ENCODE peak calls at places on chromosomes 12 and 14, in four cellular contexts. R, E, I and Q are unnamed samples.
A peak's percentile ranks its signal among the peaks of the same experiment; 100 is the strongest.

GRCh38 chr12:53586745-53587144 is 39.4 kb downstream of the ATF7 start:
- DNase-seq in R (no peak), E (no peak), I (no peak), Q (no peak)

GRCh38 chr12:8948711-8949524 is 527 bp downstream of the M6PR start:
- DNase-seq in R (no peak), I (no peak), E (peak; percentile 7), Q (peak; percentile 55)

GRCh38 chr12:61009167-61009566 is 1251.0 kb upstream of the USP15 start:
- DNase-seq in R (no peak), I (no peak), E (no peak), Q (no peak)

GRCh38 chr14:76877871-76878270 is 51.7 kb downstream of the LRRC74A start:
- DNase-seq in I (no peak), R (no peak), E (no peak), Q (no peak)

GRCh38 chr14:36455241-36455627 is 64.8 kb downstream of the NKX2-1 start:
- DNase-seq in I (no peak), R (no peak), E (no peak), Q (no peak)

GRCh38 chr12:127293507-127294310 is 973.3 kb upstream of the TMEM132C start:
- DNase-seq in I (peak; percentile 44), E (no peak), R (no peak), Q (peak; percentile 35)

GRCh38 chr14:74653386-74654138 is 41.5 kb upstream of the LTBP2 start:
- DNase-seq in R (no peak), I (no peak), E (no peak), Q (no peak)

GRCh38 chr14:85528882-85529585 is 910 bp upstream of the FLRT2 start:
- DNase-seq in R (no peak), I (no peak), E (no peak), Q (no peak)

GRCh38 chr14:96042218-96042930 is 3.2 kb downstream of the C14orf132 start:
- DNase-seq in E (no peak), R (no peak), I (no peak), Q (no peak)

GRCh38 chr12:130916251-130916911 is 37.3 kb upstream of the ADGRD1 start:
- DNase-seq in R (peak; percentile 21), E (peak; percentile 42), I (peak; percentile 53), Q (peak; percentile 49)

GRCh38 chr14:41130274-41130673 is 476.4 kb upstream of the LRFN5 start:
- DNase-seq in I (no peak), E (peak; percentile 0), R (no peak), Q (no peak)

GRCh38 chr12:129067482-129067881 is 214.2 kb downstream of the GLT1D1 start:
- DNase-seq in I (no peak), E (no peak), R (no peak), Q (peak; percentile 43)

GRCh38 chr12:112439769-112440168 is 21.0 kb downstream of the PTPN11 start:
- DNase-seq in R (no peak), I (no peak), E (no peak), Q (no peak)

GRCh38 chr12:80195143-80195726 is 95.9 kb downstream of the OTOGL start:
- DNase-seq in E (peak; percentile 16), I (no peak), R (no peak), Q (peak; percentile 47)

GRCh38 chr12:94047781-94048567 is 100.4 kb upstream of the PLXNC1 start:
- DNase-seq in E (no peak), I (no peak), R (peak; percentile 21), Q (no peak)

GRCh38 chr12:11650279-11650696 is 814 bp downstream of the ETV6 start:
- DNase-seq in R (no peak), I (no peak), E (no peak), Q (no peak)

GRCh38 chr12:125053821-125054220 is 11.4 kb upstream of the AACS start:
- DNase-seq in R (no peak), I (no peak), E (no peak), Q (no peak)

GRCh38 chr12:42810006-42810405 is 220.5 kb upstream of the PRICKLE1 start:
- DNase-seq in R (no peak), I (no peak), E (no peak), Q (no peak)

GRCh38 chr12:92030618-92031017 is 115.0 kb downstream of the BTG1 start:
- DNase-seq in I (no peak), R (peak; percentile 88), E (no peak), Q (no peak)

GRCh38 chr12:90074086-90074485 is 365.4 kb upstream of the ATP2B1 start:
- DNase-seq in E (no peak), R (no peak), I (no peak), Q (no peak)

GRCh38 chr14:101616202-101616601 is 54.9 kb downstream of the DIO3 start:
- DNase-seq in R (no peak), I (no peak), E (no peak), Q (no peak)

GRCh38 chr14:105281354-105282097 is 19.3 kb downstream of the BRF1 start:
- DNase-seq in R (no peak), I (no peak), E (peak; percentile 46), Q (no peak)

GRCh38 chr12:80777587-80777986 is 60.9 kb downstream of the MYF5 start:
- DNase-seq in I (no peak), E (peak; percentile 6), R (no peak), Q (no peak)

GRCh38 chr12:130831246-130831645 is 7.8 kb downstream of the STX2 start:
- DNase-seq in R (no peak), I (no peak), E (no peak), Q (no peak)

GRCh38 chr14:24408764-24409163 is 10.0 kb downstream of the NYNRIN start:
- DNase-seq in I (no peak), E (no peak), R (no peak), Q (no peak)

GRCh38 chr14:24407608-24408325 is 9.0 kb downstream of the NYNRIN start:
- DNase-seq in I (no peak), E (no peak), R (no peak), Q (no peak)

GRCh38 chr14:24411468-24412454 is 13.0 kb downstream of the NYNRIN start:
- DNase-seq in E (peak; percentile 69), I (no peak), R (no peak), Q (no peak)

GRCh38 chr14:24409217-24409616 is 10.4 kb downstream of the NYNRIN start:
- DNase-seq in I (no peak), E (no peak), R (no peak), Q (no peak)

GRCh38 chr14:24409956-24410355 is 11.2 kb downstream of the NYNRIN start:
- DNase-seq in R (no peak), I (no peak), E (no peak), Q (no peak)
- TF ChIP-seq SUZ12 in R (no peak), I (no peak), E (no peak), Q (no peak)

DNA sequence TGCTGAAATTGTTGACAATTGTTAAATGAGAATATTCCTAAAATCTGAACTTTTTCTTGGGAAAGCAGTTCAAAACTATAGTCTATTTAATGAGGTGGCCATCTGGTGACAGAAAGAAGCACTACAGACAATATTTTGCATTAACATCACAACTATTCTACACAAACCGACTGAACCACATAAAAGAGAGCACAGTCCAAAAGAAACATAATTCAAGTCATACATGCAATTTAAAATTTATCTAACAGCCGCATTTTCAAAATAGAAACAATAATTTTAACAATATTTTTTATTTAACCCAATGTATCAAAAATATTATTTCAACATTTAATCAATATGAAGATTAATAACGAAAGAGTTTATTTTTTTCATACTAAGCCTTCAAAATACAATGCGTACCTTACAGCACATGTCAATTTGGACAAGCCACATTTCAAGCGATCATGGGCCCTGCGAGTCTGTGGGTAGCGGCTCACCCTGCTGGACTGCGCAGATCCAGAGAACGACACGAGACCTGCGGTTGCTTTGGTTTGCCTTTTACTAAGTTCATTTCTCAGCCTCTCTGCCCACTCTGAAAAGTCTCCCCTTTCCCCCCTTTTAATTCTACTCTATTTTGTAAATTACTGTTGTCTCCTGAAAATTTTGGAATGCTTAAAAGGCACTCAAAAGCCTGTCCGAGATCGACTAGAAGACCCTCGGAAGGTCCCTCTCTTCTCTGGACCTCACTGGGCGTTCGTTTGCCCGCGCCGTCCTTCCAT is 941 bp upstream of the LRRC9 start:
- DNase-seq in E (peak; percentile 32), R (no peak), I (no peak), Q (no peak)
- TF ChIP-seq ZNF274 in E (no peak), R (no peak), I (no peak), Q (no peak)

GRCh38 chr14:68908860-68909259 is 70.2 kb downstream of the ACTN1 start:
- DNase-seq in E (no peak), R (no peak), I (no peak), Q (no peak)

GRCh38 chr14:68902357-68902756 is 76.7 kb downstream of the ACTN1 start:
- DNase-seq in E (no peak), R (no peak), I (no peak), Q (no peak)

GRCh38 chr14:68905107-68905895 is 73.8 kb downstream of the ACTN1 start:
- DNase-seq in E (no peak), R (no peak), I (no peak), Q (no peak)

GRCh38 chr14:68908201-68908600 is 70.9 kb downstream of the ACTN1 start:
- DNase-seq in I (no peak), E (no peak), R (no peak), Q (no peak)

DNA sequence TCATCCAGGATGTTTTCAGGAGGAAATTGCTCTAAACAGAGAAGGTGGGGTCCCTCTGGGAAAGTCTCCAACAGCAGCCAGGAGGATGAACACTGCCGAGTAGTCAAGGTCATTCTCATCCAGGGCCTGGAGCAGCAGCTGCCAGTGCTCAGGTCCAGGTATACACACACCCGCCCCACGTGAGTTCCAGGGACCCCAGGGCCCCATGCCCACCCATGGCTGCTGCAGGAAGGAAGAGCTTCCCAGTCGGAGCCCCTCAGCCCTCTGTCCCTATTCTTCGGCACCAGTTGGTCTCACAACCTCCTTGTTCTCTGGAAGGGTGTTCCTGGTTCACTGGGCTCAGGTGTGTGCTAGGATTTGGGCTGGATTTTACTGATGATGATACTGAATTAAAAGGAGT is 72.7 kb downstream of the ACTN1 start:
- DNase-seq in E (no peak), R (no peak), I (no peak), Q (no peak)
- H3K4me1 ChIP-seq in E (no peaks in the 10 kb centered on the region), R (no peaks in the 10 kb centered on the region), I (no peaks in the 10 kb centered on the region), Q (no peaks in the 10 kb centered on the region)

DNA sequence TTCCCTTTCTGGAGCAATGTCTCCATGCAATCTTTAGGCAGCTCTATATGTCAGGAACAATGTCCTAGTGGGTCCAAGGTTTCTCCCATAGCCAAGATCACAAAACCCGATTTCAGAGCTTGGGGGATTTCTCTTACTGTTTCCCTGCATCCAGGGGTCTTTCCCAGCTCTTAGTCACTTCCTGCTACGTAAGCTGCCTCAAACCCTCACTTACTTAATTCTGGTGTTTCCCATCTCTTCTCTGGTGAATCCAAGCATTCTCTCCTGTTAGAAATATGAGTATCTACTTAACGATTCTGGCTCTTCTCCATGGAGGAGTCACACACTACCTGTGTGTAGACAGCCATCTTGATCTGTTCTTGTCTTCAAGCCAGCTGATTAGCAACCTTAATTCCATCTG is 80.0 kb downstream of the IFNG-AS1 start:
- DNase-seq in E (no peak), I (no peak), R (no peak), Q (no peak)
- TF ChIP-seq SUZ12 in E (no peak), I (no peak), R (no peak), Q (no peak)